ENCODE peak calls at places on chromosome 1, in four cellular contexts. A is astrocyte, E is endothelial cell, G is AG20443. B is an unnamed sample.

GRCh38 chr1:61980561-61980960 is 214.1 kb upstream of the L1TD1 start:
- DNase-seq in A (no peak), E (no peak), G (no peak), B (peak)

GRCh38 chr1:3399732-3400131 is 54.7 kb upstream of the ARHGEF16 start:
- DNase-seq in A (peak), E (no peak), G (peak), B (no peak)

GRCh38 chr1:2547210-2548067 is 8.7 kb upstream of the TNFRSF14 start:
- DNase-seq in A (no peak), E (no peak), G (no peak), B (no peak)

GRCh38 chr1:145719230-145720079 is at the start of gene CD160:
- DNase-seq in A (no peak), E (no peak), G (no peak), B (no peak)

GRCh38 chr1:73859227-73859626 is 338.7 kb downstream of the LRRIQ3 start:
- DNase-seq in A (no peak), E (no peak), G (no peak), B (no peak)

GRCh38 chr1:10087210-10087609 is 54.5 kb downstream of the UBE4B start:
- DNase-seq in A (no peak), E (no peak), G (no peak), B (no peak)

GRCh38 chr1:231600461-231600976 is 26.1 kb upstream of the DISC1 start:
- DNase-seq in A (no peak), E (no peak), G (peak), B (no peak)

GRCh38 chr1:83802450-83803152 is 196.3 kb downstream of the TTLL7 start:
- DNase-seq in A (no peak), E (no peak), G (peak), B (no peak)

GRCh38 chr1:228464487-228464983 is 22.6 kb upstream of the RNF187 start:
- DNase-seq in A (peak), E (peak), G (peak), B (peak)

GRCh38 chr1:220879509-220880366 is 495 bp downstream of the HLX start:
- DNase-seq in A (peak), E (peak), G (peak), B (peak)

GRCh38 chr1:167715653-167716302 is 6.0 kb upstream of the MPZL1 start:
- DNase-seq in A (no peak), E (no peak), G (no peak), B (no peak)

GRCh38 chr1:15178571-15179484 is 25.3 kb downstream of the TMEM51 start:
- DNase-seq in A (peak), E (peak), G (peak), B (no peak)

GRCh38 chr1:143625886-143626285 is 345.9 kb downstream of the FAM72C start:
- DNase-seq in A (no peak), E (no peak), G (no peak), B (no peak)

B was measured in H9.